ENCODE peak calls at places on chromosomes 4 and X, in eight cellular contexts. T is natural killer cell; M is lower lobe of right lung; H is heart left ventricle; S is A549; N is right lobe of liver; R is CD8-positive, alpha-beta T cell; G is esophagus mucosa. D is an unnamed sample.

GRCh38 chr4:82900016-82900334 is 560 bp upstream of the THAP9 start:
- ATAC-seq in T (no peak), M (peak), H (peak), S (peak), N (peak), R (peak), G (peak), D (peak)

GRCh38 chrX:19343462-19344206 is at the start of gene PDHA1:
- ATAC-seq in T (peak), M (peak), H (peak), S (peak), N (peak), R (peak), G (peak), D (peak)

GRCh38 chrX:72306085-72306801 is 529 bp upstream of the CITED1 start:
- ATAC-seq in T (no peak), M (no peak), H (no peak), S (peak), N (no peak), R (no peak), G (no peak), D (no peak)

GRCh38 chr4:74975848-74976824 is 43.2 kb downstream of the PARM1 start:
- ATAC-seq in T (no peak), M (peak), H (peak), S (no peak), N (no peak), R (no peak), G (no peak), D (no peak)

GRCh38 chrX:45715787-45716186 is 515.1 kb upstream of the DIPK2B start:
- ATAC-seq in T (no peak), M (no peak), H (no peak), S (no peak), N (no peak), R (no peak), G (no peak), D (no peak)

GRCh38 chr4:148061139-148061476 is 329.2 kb downstream of the ARHGAP10 start:
- ATAC-seq in T (no peak), M (no peak), H (no peak), S (no peak), N (no peak), R (peak), G (peak), D (no peak)

GRCh38 chr4:8241211-8241779 is 28.3 kb upstream of the HTRA3 start:
- ATAC-seq in T (no peak), M (no peak), H (no peak), S (no peak), N (no peak), R (no peak), G (no peak), D (no peak)

GRCh38 chr4:149371021-149371420 is 444.6 kb downstream of the IQCM start:
- ATAC-seq in T (no peak), M (peak), H (peak), S (peak), N (peak), R (no peak), G (peak), D (no peak)

GRCh38 chrX:1242901-1243402 is 25.7 kb upstream of the CSF2RA start:
- ATAC-seq in T (no peak), M (no peak), H (no peak), S (peak), N (no peak), R (no peak), G (peak), D (no peak)

GRCh38 chr4:57710053-57710452 is 599.9 kb upstream of the IGFBP7 start:
- ATAC-seq in T (no peak), M (no peak), H (no peak), S (no peak), N (no peak), R (no peak), G (no peak), D (no peak)

GRCh38 chr4:56633486-56633885 is 47.6 kb downstream of the HOPX start:
- ATAC-seq in T (no peak), M (no peak), H (no peak), S (no peak), N (no peak), R (no peak), G (peak), D (no peak)

GRCh38 chrX:31070057-31070468 is 1.8 kb downstream of the FTHL17 start:
- ATAC-seq in T (no peak), M (no peak), H (no peak), S (no peak), N (no peak), R (no peak), G (peak), D (no peak)

GRCh38 chr4:3793545-3793944 is 27.4 kb downstream of the ADRA2C start:
- ATAC-seq in T (no peak), M (no peak), H (no peak), S (no peak), N (no peak), R (no peak), G (no peak), D (no peak)

GRCh38 chr4:54998991-54999390 is 126.4 kb downstream of the KDR start:
- ATAC-seq in T (no peak), M (no peak), H (no peak), S (no peak), N (peak), R (no peak), G (no peak), D (peak)

GRCh38 chr4:39697740-39698423 is at the start of gene UBE2K:
- ATAC-seq in T (peak), M (peak), H (peak), S (peak), N (peak), R (peak), G (peak), D (peak)

GRCh38 chr4:924107-925096 is 7.7 kb downstream of the GAK start:
- ATAC-seq in T (peak), M (peak), H (peak), S (no peak), N (no peak), R (peak), G (no peak), D (peak)

GRCh38 chr4:183830438-183830985 is 74.6 kb upstream of the STOX2 start:
- ATAC-seq in T (peak), M (peak), H (peak), S (no peak), N (peak), R (no peak), G (peak), D (peak)

GRCh38 chr4:13384055-13384454 is 100.1 kb downstream of the RAB28 start:
- ATAC-seq in T (no peak), M (no peak), H (no peak), S (no peak), N (no peak), R (no peak), G (no peak), D (no peak)

GRCh38 chrX:131262738-131263679 is 26.1 kb downstream of the IGSF1 start:
- ATAC-seq in T (no peak), M (no peak), H (no peak), S (peak), N (peak), R (no peak), G (no peak), D (no peak)

GRCh38 chrX:53186363-53186762 is 38.6 kb downstream of the KDM5C start:
- ATAC-seq in T (no peak), M (no peak), H (no peak), S (peak), N (no peak), R (no peak), G (peak), D (no peak)

GRCh38 chrX:124232523-124233201 is 99.8 kb upstream of the TEX13D start:
- ATAC-seq in T (no peak), M (no peak), H (no peak), S (no peak), N (no peak), R (peak), G (no peak), D (no peak)

GRCh38 chrX:95145848-95146540 is 1472.0 kb downstream of the FAM133A start:
- ATAC-seq in T (no peak), M (no peak), H (no peak), S (no peak), N (no peak), R (no peak), G (no peak), D (no peak)

GRCh38 chrX:136141569-136141968 is 5.8 kb upstream of the FHL1 start:
- ATAC-seq in T (no peak), M (no peak), H (no peak), S (no peak), N (no peak), R (no peak), G (no peak), D (no peak)

GRCh38 chr4:113505057-113505456 is 256.5 kb downstream of the CAMK2D start:
- ATAC-seq in T (no peak), M (no peak), H (peak), S (no peak), N (peak), R (no peak), G (no peak), D (no peak)

GRCh38 chrX:1679238-1679637 is 64.4 kb downstream of the ASMT start:
- ATAC-seq in T (no peak), M (no peak), H (no peak), S (peak), N (no peak), R (no peak), G (no peak), D (no peak)

GRCh38 chr4:15232725-15233597 is 194.9 kb upstream of the C1QTNF7 start:
- ATAC-seq in T (no peak), M (peak), H (peak), S (no peak), N (peak), R (no peak), G (no peak), D (no peak)

GRCh38 chr4:2868840-2869487 is 25.3 kb downstream of the ADD1 start:
- ATAC-seq in T (no peak), M (no peak), H (peak), S (no peak), N (no peak), R (no peak), G (no peak), D (no peak)

GRCh38 chrX:57900961-57901360 is 9.3 kb downstream of the ZXDA start:
- ATAC-seq in T (no peak), M (no peak), H (peak), S (no peak), N (peak), R (no peak), G (no peak), D (peak)

GRCh38 chr4:160724063-160724462 is 1439.7 kb downstream of the FSTL5 start:
- ATAC-seq in T (no peak), M (no peak), H (no peak), S (no peak), N (no peak), R (no peak), G (no peak), D (no peak)

GRCh38 chr4:22850055-22850454 is 157.3 kb downstream of the GBA3 start:
- ATAC-seq in T (no peak), M (no peak), H (no peak), S (no peak), N (peak), R (no peak), G (no peak), D (no peak)

GRCh38 chr4:74453846-74454742 is 9.2 kb downstream of the AREG start:
- ATAC-seq in T (no peak), M (no peak), H (no peak), S (no peak), N (no peak), R (no peak), G (no peak), D (no peak)

D was measured in gastroesophageal sphincter.